ENCODE peak calls at places on chromosome 13, in eight cellular contexts. M is astrocyte of the spinal cord, P is tibial nerve, A is mammary epithelial cell, O is tibial artery, X is psoas muscle, Y is choroid plexus epithelial cell, G is fibroblast of mammary gland. J is an unnamed sample.

GRCh38 chr13:95552539-95553270 is at the start of gene CLDN10:
- DNase-seq in M (no peak), P (no peak), A (no peak), O (no peak), X (no peak), Y (no peak), G (no peak), J (no peak)

GRCh38 chr13:24890256-24890655 is 126.3 kb downstream of the RNF17 start:
- DNase-seq in M (no peak), P (no peak), A (no peak), O (no peak), X (no peak), Y (no peak), G (no peak), J (no peak)

GRCh38 chr13:31349156-31349555 is 149.4 kb downstream of the B3GLCT start:
- DNase-seq in M (no peak), P (no peak), A (no peak), O (no peak), X (no peak), Y (no peak), G (no peak), J (no peak)

GRCh38 chr13:41645313-41645712 is 188.0 kb downstream of the RGCC start:
- DNase-seq in M (peak), P (peak), A (peak), O (peak), X (peak), Y (peak), G (peak), J (peak)

GRCh38 chr13:85738696-85739320 is 60.4 kb downstream of the SLITRK6 start:
- DNase-seq in M (no peak), P (no peak), A (peak), O (no peak), X (no peak), Y (no peak), G (no peak), J (no peak)

GRCh38 chr13:23159205-23159586 is 21.6 kb upstream of the SGCG start:
- DNase-seq in M (no peak), P (no peak), A (no peak), O (no peak), X (peak), Y (peak), G (peak), J (peak)

GRCh38 chr13:78780708-78781107 is 121.8 kb upstream of the OBI1 start:
- DNase-seq in M (no peak), P (no peak), A (no peak), O (no peak), X (no peak), Y (no peak), G (no peak), J (no peak)

GRCh38 chr13:113598081-113598410 is 13.5 kb downstream of the TFDP1 start:
- DNase-seq in M (no peak), P (no peak), A (no peak), O (peak), X (no peak), Y (no peak), G (no peak), J (no peak)

GRCh38 chr13:78655007-78655406 is 3.9 kb downstream of the OBI1 start:
- DNase-seq in M (no peak), P (no peak), A (no peak), O (no peak), X (no peak), Y (no peak), G (no peak), J (no peak)

GRCh38 chr13:110782185-110782584 is 68.7 kb downstream of the ING1 start:
- DNase-seq in M (no peak), P (no peak), A (no peak), O (no peak), X (no peak), Y (no peak), G (no peak), J (no peak)

GRCh38 chr13:26560456-26560855 is 3.0 kb downstream of the WASF3 start:
- DNase-seq in M (no peak), P (no peak), A (no peak), O (no peak), X (no peak), Y (no peak), G (no peak), J (no peak)

GRCh38 chr13:35771898-35772297 is 295.4 kb upstream of the MAB21L1 start:
- DNase-seq in M (peak), P (no peak), A (peak), O (no peak), X (no peak), Y (peak), G (peak), J (peak)

GRCh38 chr13:75326173-75327131 is 155.5 kb downstream of the TBC1D4 start:
- DNase-seq in M (peak), P (no peak), A (peak), O (no peak), X (no peak), Y (peak), G (peak), J (peak)

GRCh38 chr13:36819811-36820140 is 754 bp downstream of the RFXAP start:
- DNase-seq in M (peak), P (no peak), A (peak), O (no peak), X (no peak), Y (peak), G (peak), J (peak)

GRCh38 chr13:73259061-73259908 is 200.5 kb downstream of the KLF5 start:
- DNase-seq in M (no peak), P (no peak), A (no peak), O (no peak), X (no peak), Y (no peak), G (no peak), J (peak)

GRCh38 chr13:91572439-91572838 is 174.0 kb downstream of the GPC5 start:
- DNase-seq in M (peak), P (no peak), A (no peak), O (no peak), X (no peak), Y (no peak), G (no peak), J (no peak)

GRCh38 chr13:53254495-53254894 is 225.9 kb downstream of the OLFM4 start:
- DNase-seq in M (no peak), P (no peak), A (no peak), O (no peak), X (no peak), Y (peak), G (no peak), J (no peak)

GRCh38 chr13:98350746-98351330 is 173.8 kb upstream of the RNF113B start:
- DNase-seq in M (no peak), P (no peak), A (no peak), O (no peak), X (no peak), Y (no peak), G (no peak), J (no peak)

GRCh38 chr13:93173656-93174055 is 53.0 kb upstream of the GPC6 start:
- DNase-seq in M (peak), P (no peak), A (peak), O (no peak), X (no peak), Y (peak), G (no peak), J (no peak)

GRCh38 chr13:110047511-110047910 is 259.4 kb downstream of the COL4A1 start:
- DNase-seq in M (peak), P (no peak), A (no peak), O (peak), X (no peak), Y (peak), G (peak), J (peak)

GRCh38 chr13:107466326-107466725 is 749.0 kb downstream of the LIG4 start:
- DNase-seq in M (peak), P (no peak), A (no peak), O (no peak), X (no peak), Y (peak), G (peak), J (peak)

GRCh38 chr13:72456486-72456885 is 270.9 kb downstream of the MZT1 start:
- DNase-seq in M (no peak), P (no peak), A (no peak), O (no peak), X (no peak), Y (no peak), G (no peak), J (no peak)

GRCh38 chr13:33931397-33931987 is 113.5 kb downstream of the RFC3 start:
- DNase-seq in M (peak), P (no peak), A (peak), O (no peak), X (no peak), Y (peak), G (peak), J (peak)

GRCh38 chr13:110528371-110528770 is 33.2 kb downstream of the RAB20 start:
- DNase-seq in M (no peak), P (no peak), A (no peak), O (peak), X (no peak), Y (peak), G (peak), J (peak)

GRCh38 chr13:30422056-30422914 is at the start of gene UBE2L5:
- DNase-seq in M (peak), P (peak), A (peak), O (peak), X (peak), Y (peak), G (peak), J (peak)

GRCh38 chr13:66665991-66666390 is 564.1 kb downstream of the PCDH9 start:
- DNase-seq in M (peak), P (no peak), A (peak), O (no peak), X (peak), Y (peak), G (peak), J (peak)

GRCh38 chr13:22049384-22049783 is 378.5 kb downstream of the FGF9 start:
- DNase-seq in M (no peak), P (no peak), A (no peak), O (no peak), X (no peak), Y (no peak), G (no peak), J (no peak)

GRCh38 chr13:25874907-25875306 is 176.9 kb downstream of the SHISA2 start:
- DNase-seq in M (no peak), P (no peak), A (no peak), O (no peak), X (no peak), Y (no peak), G (no peak), J (no peak)

GRCh38 chr13:32021785-32022184 is 9.8 kb upstream of the FRY start:
- DNase-seq in M (no peak), P (no peak), A (no peak), O (no peak), X (no peak), Y (no peak), G (no peak), J (no peak)

GRCh38 chr13:44449999-44450821 is 76.6 kb downstream of the SERP2 start:
- DNase-seq in M (no peak), P (no peak), A (peak), O (no peak), X (no peak), Y (no peak), G (no peak), J (no peak)

GRCh38 chr13:26517931-26518330 is 39.6 kb upstream of the WASF3 start:
- DNase-seq in M (no peak), P (no peak), A (no peak), O (no peak), X (no peak), Y (no peak), G (no peak), J (no peak)

GRCh38 chr13:64311112-64311511 is 2895.5 kb upstream of the PCDH20 start:
- DNase-seq in M (no peak), P (no peak), A (no peak), O (no peak), X (no peak), Y (no peak), G (no peak), J (no peak)

GRCh38 chr13:99124695-99125334 is 75.8 kb upstream of the UBAC2 start:
- DNase-seq in M (peak), P (no peak), A (peak), O (no peak), X (no peak), Y (peak), G (peak), J (peak)

GRCh38 chr13:23763328-23763727 is 125.9 kb downstream of the MIPEP start:
- DNase-seq in M (no peak), P (no peak), A (no peak), O (no peak), X (no peak), Y (no peak), G (no peak), J (no peak)

GRCh38 chr13:97715763-97716162 is 237.7 kb upstream of the IPO5 start:
- DNase-seq in M (no peak), P (no peak), A (peak), O (no peak), X (no peak), Y (peak), G (peak), J (no peak)

GRCh38 chr13:110436786-110437370 is 124.6 kb downstream of the RAB20 start:
- DNase-seq in M (no peak), P (no peak), A (no peak), O (no peak), X (no peak), Y (no peak), G (no peak), J (no peak)

GRCh38 chr13:112580912-112581311 is 7.0 kb downstream of the TUBGCP3 start:
- DNase-seq in M (no peak), P (no peak), A (no peak), O (no peak), X (no peak), Y (no peak), G (no peak), J (no peak)

GRCh38 chr13:112580211-112580610 is 7.7 kb downstream of the TUBGCP3 start:
- DNase-seq in M (no peak), P (no peak), A (no peak), O (no peak), X (no peak), Y (no peak), G (no peak), J (no peak)

GRCh38 chr13:112582305-112582704 is 5.6 kb downstream of the TUBGCP3 start:
- DNase-seq in M (no peak), P (no peak), A (no peak), O (no peak), X (no peak), Y (no peak), G (no peak), J (no peak)

GRCh38 chr13:112586334-112586733 is 1.6 kb downstream of the TUBGCP3 start:
- DNase-seq in M (no peak), P (no peak), A (no peak), O (no peak), X (no peak), Y (no peak), G (no peak), J (no peak)

DNA sequence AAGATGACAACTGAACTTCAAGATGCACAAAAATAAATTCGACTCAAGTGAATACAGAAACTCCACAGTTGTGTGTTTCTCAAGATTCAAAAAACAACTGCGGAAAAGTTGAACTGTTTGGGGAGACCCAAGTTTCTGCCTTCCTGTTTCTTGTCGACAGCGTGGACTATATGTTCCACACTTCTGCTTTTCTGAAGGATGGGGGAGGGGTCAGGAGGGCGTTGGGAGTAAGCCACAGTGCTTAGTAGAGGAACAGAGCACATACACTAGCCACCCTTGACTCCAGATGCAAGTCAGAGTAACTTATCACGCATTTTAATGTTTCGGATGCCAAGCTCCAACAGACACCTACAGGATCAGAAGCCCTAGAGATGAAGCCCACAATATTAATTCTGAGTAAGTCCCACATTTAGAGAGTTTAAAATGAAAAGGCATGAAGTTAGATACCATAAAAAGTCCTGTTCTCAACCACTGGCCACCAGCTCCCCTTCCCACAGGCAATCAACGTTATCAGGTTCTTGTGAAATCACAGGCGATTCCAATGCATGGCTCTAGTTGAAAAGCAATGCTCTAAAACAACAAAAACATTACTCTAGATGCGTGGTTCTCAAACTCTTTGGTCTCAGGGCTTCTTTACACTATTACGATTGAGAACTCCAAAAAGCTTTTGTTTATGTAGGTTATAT is 4.2 kb downstream of the TUBGCP3 start:
- DNase-seq in M (no peak), P (no peak), A (no peak), O (no peak), X (no peak), Y (no peak), G (no peak), J (no peak)
- H3K4me3 ChIP-seq in M (no peak), P (no peak), A (no peak), O (no peak), X (no peak), Y (no peak), G (no peak), J (no peak)

GRCh38 chr13:50842711-50843255 is 709 bp downstream of the DLEU7 start:
- DNase-seq in M (no peak), P (no peak), A (no peak), O (no peak), X (peak), Y (no peak), G (no peak), J (no peak)
- H3K4me3 ChIP-seq in M (peak), P (peak), A (no peak), O (no peak), X (peak), Y (peak), G (no peak), J (no peak)

GRCh38 chr13:27826379-27827353 is 34.4 kb downstream of the GSX1 start:
- DNase-seq in M (peak), P (peak), A (peak), O (peak), X (peak), Y (peak), G (peak), J (peak)
- H3K4me3 ChIP-seq in M (peak), P (no peak), A (peak), O (no peak), X (peak), Y (peak), G (no peak), J (peak)

GRCh38 chr13:20721058-20721453 is 17.6 kb downstream of the IL17D start:
- DNase-seq in M (no peak), P (no peak), A (no peak), O (no peak), X (no peak), Y (no peak), G (no peak), J (no peak)
- H3K4me3 ChIP-seq in M (no peak), P (no peak), A (peak), O (no peak), X (peak), Y (peak), G (no peak), J (no peak)

GRCh38 chr13:60398949-60399589 is 2.0 kb downstream of the TDRD3 start:
- DNase-seq in M (peak), P (no peak), A (no peak), O (no peak), X (no peak), Y (peak), G (peak), J (peak)
- H3K4me3 ChIP-seq in M (no peak), P (no peak), A (no peak), O (peak), X (peak), Y (no peak), G (no peak), J (peak)

DNA sequence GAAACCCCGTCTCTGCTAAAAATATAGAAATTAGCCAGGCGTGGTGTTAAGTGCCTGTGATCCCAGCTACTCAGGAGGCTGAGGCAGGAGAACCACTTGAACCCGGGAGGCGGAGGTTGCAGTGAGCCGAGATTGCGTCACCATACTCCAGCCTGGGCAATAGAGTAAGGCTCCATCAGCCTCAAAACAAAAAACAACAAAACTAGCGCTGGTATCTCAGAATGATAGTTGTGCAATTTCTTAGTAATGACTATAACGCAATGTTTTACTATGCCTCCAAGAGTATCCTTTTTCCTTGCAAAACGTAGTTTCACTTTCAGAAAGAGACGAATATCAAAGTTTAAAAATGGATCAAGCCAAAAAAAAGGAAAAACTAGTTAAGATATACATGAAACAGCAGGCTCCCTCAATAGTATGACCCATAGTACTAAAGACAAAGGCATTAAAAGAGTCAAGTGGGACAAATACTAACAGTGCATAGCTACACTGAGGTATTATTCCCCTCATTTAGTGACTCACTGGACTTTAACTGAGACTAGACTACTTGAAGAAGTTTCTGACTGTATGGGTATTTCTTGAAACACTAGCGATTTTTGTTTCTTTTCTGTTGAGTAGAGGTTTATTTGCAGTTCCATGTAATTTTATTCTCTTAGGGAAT is 10.5 kb upstream of the ITM2B start:
- DNase-seq in M (peak), P (peak), A (peak), O (peak), X (peak), Y (peak), G (peak), J (peak)
- H3K4me3 ChIP-seq in M (no peak), P (peak), A (no peak), O (peak), X (peak), Y (peak), G (peak), J (peak)

DNA sequence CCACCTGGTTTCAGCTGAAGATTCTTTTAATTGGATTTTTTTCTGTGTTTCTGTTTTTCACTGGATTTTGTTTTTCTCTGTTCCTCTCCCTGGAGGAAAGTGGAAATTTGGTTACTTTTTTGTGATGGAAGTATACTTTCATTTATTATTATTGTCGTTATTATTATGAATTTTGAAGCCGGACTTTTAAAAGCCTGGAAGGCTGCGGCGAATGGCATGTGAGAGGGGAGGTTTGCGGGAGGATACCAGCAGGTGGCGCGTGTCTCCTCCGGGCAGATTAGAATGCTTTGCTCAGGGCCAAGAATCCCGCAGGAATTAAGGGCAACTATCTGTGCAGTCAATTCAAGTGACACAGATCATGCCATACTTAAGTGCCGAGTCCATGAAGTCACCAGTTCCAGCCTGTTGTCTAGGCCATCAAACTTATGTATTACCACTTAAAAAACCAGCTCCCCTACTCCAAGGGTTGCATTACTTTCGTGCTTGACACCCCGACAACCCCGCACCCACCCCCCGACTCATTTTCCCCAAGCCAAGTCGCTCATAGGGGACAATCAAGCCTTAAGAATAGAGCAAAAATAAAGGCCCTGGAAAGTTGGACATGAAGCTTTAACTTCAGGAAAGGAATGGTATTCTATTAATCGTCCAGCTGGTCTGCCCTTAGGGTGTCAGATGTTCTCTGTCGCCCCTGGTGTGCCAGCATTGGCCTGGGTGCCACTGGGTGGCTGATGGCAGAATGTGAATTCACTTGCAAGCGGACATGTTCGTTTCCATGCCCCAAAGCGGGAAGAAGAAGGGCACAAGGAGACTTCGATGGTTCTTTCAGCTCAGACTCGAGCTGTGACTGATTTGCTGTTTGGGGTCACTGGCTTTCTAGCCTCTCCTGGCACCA is 1.3 kb upstream of the LRCH1 start:
- DNase-seq in M (peak), P (peak), A (peak), O (peak), X (peak), Y (peak), G (peak), J (peak)
- H3K4me3 ChIP-seq in M (no peak), P (peak), A (peak), O (peak), X (peak), Y (peak), G (no peak), J (peak)

J was measured in fibroblast of villous mesenchyme.